ENCODE peak calls at places on chromosomes 6 and 20, in six cellular contexts. H is neural progenitor cell, X is esophagus squamous epithelium, G is adrenal gland, Z is suprapubic skin, B is fibroblast of lung. D is an unnamed sample.
A peak's percentile ranks its signal among the peaks of the same experiment; 100 is the strongest.

GRCh38 chr6:141726158-141726557 is 406.6 kb upstream of the GJE1 start:
- DNase-seq in H (peak; percentile 52), X (no peak), G (no peak), Z (no peak), B (no peak), D (no peak)

GRCh38 chr20:37303637-37304036 is 14.2 kb downstream of the MANBAL start:
- DNase-seq in H (no peak), X (no peak), G (peak; percentile 25), Z (peak; percentile 6), B (no peak), D (no peak)

GRCh38 chr20:48350291-48350988 is 477.4 kb downstream of the PREX1 start:
- DNase-seq in H (peak; percentile 62), X (no peak), G (no peak), Z (no peak), B (no peak), D (no peak)

GRCh38 chr6:90295854-90296345 is 743 bp downstream of the BACH2 start:
- DNase-seq in H (peak; percentile 83), X (peak; percentile 6), G (peak; percentile 64), Z (peak; percentile 82), B (peak; percentile 86), D (peak; percentile 90)

GRCh38 chr6:43747734-43748133 is 22.3 kb upstream of the VEGFA start:
- DNase-seq in H (no peak), X (no peak), G (no peak), Z (peak; percentile 45), B (no peak), D (no peak)

GRCh38 chr20:61951695-61952533 is 113.8 kb downstream of the TAF4 start:
- DNase-seq in H (peak; percentile 88), X (no peak), G (peak; percentile 33), Z (peak; percentile 67), B (peak; percentile 30), D (peak; percentile 46)

GRCh38 chr6:116531675-116532570 is 13.6 kb downstream of the TRAPPC3L start:
- DNase-seq in H (peak; percentile 77), X (no peak), G (peak; percentile 83), Z (no peak), B (peak; percentile 86), D (no peak)

GRCh38 chr6:134464690-134465411 is 146.9 kb upstream of the SGK1 start:
- DNase-seq in H (no peak), X (no peak), G (no peak), Z (no peak), B (peak; percentile 53), D (no peak)

GRCh38 chr6:85357651-85358050 is 92.2 kb upstream of the NT5E start:
- DNase-seq in H (no peak), X (no peak), G (no peak), Z (no peak), B (no peak), D (no peak)

GRCh38 chr6:107064579-107065065 is 36.6 kb downstream of the MTRES1 start:
- DNase-seq in H (no peak), X (no peak), G (peak; percentile 84), Z (no peak), B (peak; percentile 83), D (no peak)

GRCh38 chr6:15308445-15309213 is 62.8 kb downstream of the JARID2 start:
- DNase-seq in H (no peak), X (no peak), G (no peak), Z (no peak), B (no peak), D (no peak)
- H3K27ac ChIP-seq in H (no peak overlapping the region), X (no peak overlapping the region), G (peak overlapping the region; percentile 43), Z (no peak overlapping the region), B (no peak overlapping the region), D (peak overlapping the region; percentile 22)

DNA sequence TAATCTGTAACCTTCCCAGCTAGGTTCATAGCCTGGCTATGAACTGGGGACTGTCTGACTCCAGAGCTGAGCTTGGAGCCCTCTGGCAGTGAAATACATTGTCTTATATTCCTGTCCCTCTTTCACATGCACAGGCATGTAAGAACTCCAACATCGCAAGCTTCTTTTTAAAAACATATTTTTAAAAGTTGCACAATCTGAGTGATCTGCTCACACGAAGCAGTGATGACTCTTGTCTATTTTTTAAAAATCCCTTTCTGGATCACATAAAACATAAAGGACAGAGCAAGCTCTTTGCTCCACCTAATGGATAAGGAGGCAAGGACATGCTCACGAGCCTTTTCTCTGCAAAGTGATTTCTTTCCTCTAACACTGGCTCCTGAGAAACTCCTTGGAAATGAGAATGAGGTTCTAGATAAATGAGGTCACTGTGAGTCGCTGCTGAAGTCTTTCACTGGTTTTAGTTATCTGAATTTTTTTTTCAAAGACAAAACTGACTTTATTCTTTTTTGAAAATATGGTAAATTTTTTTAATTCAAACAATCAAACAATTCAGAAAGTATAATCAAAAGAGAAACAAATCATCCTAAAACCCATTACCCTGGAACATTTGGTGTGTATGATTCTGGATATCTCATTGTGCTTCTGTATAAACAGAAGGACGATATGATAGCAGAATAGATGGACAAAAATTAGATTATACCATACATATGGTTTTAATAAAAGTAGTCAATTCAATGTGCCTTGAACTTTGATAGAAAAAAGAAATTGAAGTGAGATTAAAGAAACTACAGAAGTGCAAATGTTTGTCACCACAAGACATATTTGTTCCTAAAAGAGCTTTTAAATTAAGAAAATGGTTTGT is 30.8 kb downstream of the IL20RA start:
- DNase-seq in H (peak; percentile 44), X (no peak), G (peak; percentile 62), Z (no peak), B (peak; percentile 70), D (no peak)
- TF ChIP-seq CTCF in H (peak; percentile 66), X (peak; percentile 55), G (peak; percentile 62), Z (peak; percentile 58), B (peak; percentile 83), D (no peak)

GRCh38 chr20:62978559-62978938 is 26.0 kb downstream of the SLC17A9 start:
- DNase-seq in H (no peak), X (no peak), G (no peak), Z (no peak), B (no peak), D (no peak)
- H3K4me3 ChIP-seq in H (no peak overlapping the region), X (no peak overlapping the region), G (no peak overlapping the region), Z (no peak overlapping the region), B (no peak overlapping the region), D (peak overlapping the region; percentile 62)

GRCh38 chr20:51394706-51395105 is 147.8 kb downstream of the NFATC2 start:
- DNase-seq in H (no peak), X (no peak), G (no peak), Z (no peak), B (no peak), D (peak; percentile 71)

GRCh38 chr20:51398552-51398951 is 144.0 kb downstream of the NFATC2 start:
- DNase-seq in H (no peak), X (no peak), G (no peak), Z (no peak), B (no peak), D (no peak)

GRCh38 chr20:51398083-51398482 is 144.4 kb downstream of the NFATC2 start:
- DNase-seq in H (no peak), X (no peak), G (no peak), Z (no peak), B (no peak), D (peak; percentile 56)

GRCh38 chr20:51393566-51393965 is 149.0 kb downstream of the NFATC2 start:
- DNase-seq in H (peak; percentile 46), X (no peak), G (peak; percentile 62), Z (no peak), B (no peak), D (peak; percentile 68)

GRCh38 chr20:51396365-51396909 is 146.1 kb downstream of the NFATC2 start:
- DNase-seq in H (no peak), X (no peak), G (no peak), Z (no peak), B (no peak), D (peak; percentile 36)
- H3K27ac ChIP-seq in H (no peak overlapping the region), X (no peak overlapping the region), G (no peak overlapping the region), Z (no peak overlapping the region), B (no peak overlapping the region), D (no peak overlapping the region)

DNA sequence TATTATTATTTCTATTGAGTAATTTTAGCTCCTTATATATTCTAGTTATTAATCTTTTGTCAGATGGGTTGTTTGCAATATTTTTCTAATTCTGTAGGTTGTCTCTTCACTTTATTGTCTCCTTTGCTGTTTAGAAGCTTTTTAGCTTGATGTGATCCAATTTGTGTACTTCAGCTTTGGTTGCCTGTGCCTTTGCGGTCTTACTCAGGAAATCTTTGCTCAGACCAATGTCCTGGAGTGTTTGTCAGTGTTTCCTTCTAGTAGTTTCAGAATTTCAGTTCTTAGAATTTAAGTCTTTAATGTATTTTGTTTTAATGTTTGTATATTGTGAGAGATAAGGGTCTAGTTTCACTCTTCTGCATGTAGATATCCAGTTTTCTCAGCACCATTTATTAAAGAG is 916.0 kb upstream of the EYS start:
- DNase-seq in H (no peak), X (no peak), G (no peak), Z (no peak), B (no peak), D (no peak)
- TF ChIP-seq CTCF in H (no peak), X (no peak), G (no peak), Z (no peak), B (no peak), D (no peak)

GRCh38 chr20:35274172-35275092 is 3.5 kb downstream of the MMP24OS start:
- DNase-seq in H (no peak), X (no peak), G (no peak), Z (no peak), B (no peak), D (no peak)

GRCh38 chr20:35277127-35277526 is 795 bp downstream of the MMP24OS start:
- DNase-seq in H (no peak), X (no peak), G (no peak), Z (no peak), B (no peak), D (peak; percentile 82)

GRCh38 chr20:35277531-35278395 is at the start of gene MMP24OS:
- DNase-seq in H (peak; percentile 97), X (peak; percentile 25), G (peak; percentile 95), Z (peak; percentile 95), B (peak; percentile 83), D (peak; percentile 98)

GRCh38 chr20:35275741-35276251 is 2.1 kb downstream of the MMP24OS start:
- DNase-seq in H (no peak), X (no peak), G (peak; percentile 73), Z (no peak), B (no peak), D (no peak)

DNA sequence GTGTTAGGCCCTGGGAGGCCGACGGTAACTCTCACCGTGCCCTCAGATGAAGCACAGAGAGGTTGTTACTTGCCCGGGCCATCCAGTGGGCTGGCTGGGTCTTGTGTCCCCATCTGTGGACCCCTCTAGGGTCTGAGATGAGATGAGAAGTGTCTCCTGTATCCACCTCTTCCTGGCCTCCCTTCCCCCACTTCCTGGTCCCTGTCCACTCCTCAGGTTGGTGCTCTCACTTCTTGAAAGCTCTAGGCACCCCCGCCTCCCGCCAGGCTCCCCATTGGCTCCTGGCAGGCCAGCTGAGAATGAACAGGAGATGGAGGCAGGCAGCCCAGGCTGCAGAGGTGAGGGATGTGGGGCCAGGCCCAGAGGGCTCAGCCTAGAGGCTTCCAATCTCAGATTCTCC is 1.5 kb downstream of the MMP24OS start:
- DNase-seq in H (no peak), X (no peak), G (peak; percentile 70), Z (no peak), B (no peak), D (no peak)
- H3K4me3 ChIP-seq in H (no peak overlapping the region), X (peak overlapping the region; percentile 87), G (no peak overlapping the region), Z (peak overlapping the region; percentile 86), B (peak overlapping the region; percentile 84), D (no peak overlapping the region)

GRCh38 chr6:78231002-78231401 is 578.2 kb downstream of the MEI4 start:
- DNase-seq in H (no peak), X (no peak), G (no peak), Z (no peak), B (no peak), D (no peak)
- H3K27ac ChIP-seq in H (no peak overlapping the region), X (no peak overlapping the region), G (no peak overlapping the region), Z (no peak overlapping the region), B (no peak overlapping the region), D (no peak overlapping the region)

GRCh38 chr6:110039996-110040383 is 61.9 kb downstream of the GPR6 start:
- DNase-seq in H (peak; percentile 36), X (no peak), G (no peak), Z (no peak), B (peak; percentile 34), D (peak; percentile 84)
- TF ChIP-seq CTCF in H (peak; percentile 55), X (no peak), G (peak; percentile 7), Z (no peak), B (no peak), D (no peak)

D was measured in spleen.